ENCODE peak calls at places on chromosome 15, in seven cellular contexts. U is hepatocyte, Y is GM23338, D is H9, W is GM10248, C is fibroblast of pulmonary artery, T is neural crest cell. Z is an unnamed sample.

GRCh38 chr15:35061171-35062163 is 23.6 kb downstream of the NANOGP8 start:
- DNase-seq in W (no peak), T (no peak), Y (peak; percentile 52), U (no peak), C (no peak), D (peak; percentile 78), Z (no peak)

GRCh38 chr15:77851696-77852095 is 219.0 kb upstream of the LINGO1 start:
- DNase-seq in Y (no peak), C (no peak), T (no peak), D (peak; percentile 19), W (no peak), U (peak; percentile 62), Z (no peak)

GRCh38 chr15:95799286-95800187 is 531.0 kb upstream of the NR2F2 start:
- DNase-seq in C (peak; percentile 85), T (no peak), U (peak; percentile 24), D (no peak), Y (no peak), W (no peak), Z (no peak)

GRCh38 chr15:100193277-100193860 is 148.4 kb downstream of the ADAMTS17 start:
- DNase-seq in D (no peak), T (no peak), Y (no peak), W (no peak), U (no peak), C (no peak), Z (no peak)

GRCh38 chr15:70802629-70803028 is 39.3 kb upstream of the UACA start:
- DNase-seq in Y (no peak), W (no peak), U (no peak), C (peak; percentile 62), D (no peak), T (no peak), Z (no peak)

GRCh38 chr15:56758770-56759449 is 25.6 kb upstream of the ZNF280D start:
- DNase-seq in C (peak; percentile 75), Y (no peak), T (no peak), W (no peak), U (no peak), D (no peak), Z (no peak)

GRCh38 chr15:66224946-66225345 is 28.6 kb downstream of the MEGF11 start:
- DNase-seq in D (no peak), C (no peak), W (no peak), Y (no peak), T (no peak), U (no peak), Z (no peak)

GRCh38 chr15:56243117-56243773 is 434 bp downstream of the RFX7 start:
- DNase-seq in U (peak; percentile 60), T (peak; percentile 40), C (peak; percentile 39), D (peak; percentile 71), Y (peak; percentile 76), W (peak; percentile 37), Z (peak; percentile 77)

GRCh38 chr15:28098766-28099554 is at the start of gene OCA2:
- DNase-seq in D (peak; percentile 83), C (peak; percentile 25), W (no peak), T (peak; percentile 68), U (peak; percentile 92), Y (peak; percentile 92), Z (no peak)

GRCh38 chr15:47820047-47820779 is 102.9 kb downstream of the SEMA6D start:
- DNase-seq in C (peak; percentile 78), D (no peak), T (no peak), Y (no peak), U (no peak), W (no peak), Z (no peak)

GRCh38 chr15:70195808-70196304 is 98.1 kb upstream of the TLE3 start:
- DNase-seq in Y (no peak), C (peak; percentile 95), D (no peak), W (no peak), T (no peak), U (peak; percentile 74), Z (no peak)

GRCh38 chr15:101053261-101053660 is 134.1 kb downstream of the LRRK1 start:
- DNase-seq in D (no peak), Y (no peak), C (no peak), U (peak; percentile 1), T (no peak), W (no peak), Z (no peak)

GRCh38 chr15:47614341-47614740 is 103.0 kb upstream of the SEMA6D start:
- DNase-seq in U (no peak), Y (no peak), W (no peak), C (no peak), T (no peak), D (no peak), Z (no peak)

GRCh38 chr15:23457890-23458289 is 10.8 kb upstream of the GOLGA6L2 start:
- DNase-seq in W (no peak), Y (no peak), D (no peak), T (no peak), U (no peak), C (no peak), Z (no peak)

GRCh38 chr15:45573961-45574629 is 13.1 kb upstream of the BLOC1S6 start:
- DNase-seq in Y (peak; percentile 70), W (no peak), T (peak; percentile 69), C (peak; percentile 10), U (peak; percentile 54), D (peak; percentile 91), Z (peak; percentile 55)

GRCh38 chr15:62606376-62607164 is 436.0 kb upstream of the TPM1 start:
- DNase-seq in W (no peak), D (no peak), T (no peak), U (no peak), Y (no peak), C (peak; percentile 94), Z (no peak)

GRCh38 chr15:65028921-65029735 is at the start of gene MTFMT:
- DNase-seq in U (peak; percentile 95), C (peak; percentile 78), Y (peak; percentile 92), W (peak; percentile 99), D (peak; percentile 89), T (peak; percentile 89), Z (peak; percentile 88)
- TF ChIP-seq CTCF in U (no peak), C (no peak), Y (no peak), W (no peak), D (no peak), T (peak; percentile 28), Z (no peak)

DNA sequence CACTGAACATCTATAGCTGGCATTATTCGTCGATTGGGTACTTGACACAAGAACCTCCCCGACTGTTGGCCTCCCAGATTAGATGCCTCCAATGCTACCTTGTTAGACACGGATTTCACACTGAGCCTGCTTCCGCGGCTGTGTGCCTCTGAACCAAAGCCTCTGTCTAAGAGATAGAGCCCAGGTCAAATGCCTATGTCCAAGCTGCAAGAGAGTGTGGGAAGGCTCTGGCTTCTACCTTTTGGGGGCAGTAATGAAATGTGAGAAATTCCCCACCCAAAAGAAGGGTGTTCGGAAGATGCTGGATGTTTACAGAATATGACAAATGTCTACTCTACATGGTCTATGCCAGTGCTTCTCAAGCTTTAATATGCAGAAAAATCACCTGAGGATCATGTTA is 2.0 kb upstream of the RPUSD2 start:
- DNase-seq in U (peak; percentile 19), T (no peak), W (no peak), D (peak; percentile 49), C (peak; percentile 24), Y (peak; percentile 68), Z (peak; percentile 71)
- TF ChIP-seq CTCF in U (no peak), T (peak; percentile 24), W (peak; percentile 62), D (peak; percentile 63), C (peak; percentile 37), Y (peak; percentile 69), Z (peak; percentile 84)

GRCh38 chr15:48913141-48913540 is 35.2 kb downstream of the EID1 start:
- DNase-seq in C (no peak), U (peak; percentile 27), W (no peak), D (no peak), T (no peak), Y (no peak), Z (no peak)

DNA sequence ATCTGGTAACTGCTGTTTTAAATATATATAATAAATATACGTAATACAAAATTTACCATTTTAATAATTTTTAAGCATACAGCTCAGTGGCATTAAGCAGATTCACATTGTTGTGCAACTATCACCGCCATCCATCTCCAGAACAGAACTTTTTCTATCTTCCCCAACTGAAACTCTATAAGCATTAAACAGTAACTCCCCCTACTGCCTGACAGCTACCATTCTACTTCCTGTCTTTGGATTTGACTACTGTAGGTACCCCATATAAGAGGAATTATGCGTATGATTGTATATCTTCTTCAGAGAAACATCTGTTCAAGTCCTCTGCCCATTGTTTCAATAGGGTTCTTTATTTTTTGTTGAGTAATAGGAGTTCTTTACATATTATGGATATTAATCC is 36.8 kb downstream of the EID1 start:
- DNase-seq in W (no peak), Y (no peak), D (no peak), T (no peak), C (no peak), U (no peak), Z (no peak)
- TF ChIP-seq CTCF in W (no peak), Y (peak; percentile 30), D (peak; percentile 29), T (no peak), C (no peak), U (no peak), Z (peak; percentile 34)

GRCh38 chr15:51782357-51782896 is 31.0 kb downstream of the TMOD2 start:
- DNase-seq in Y (peak; percentile 76), C (peak; percentile 31), T (no peak), D (no peak), W (no peak), U (peak; percentile 15), Z (peak; percentile 25)
- TF ChIP-seq CTCF in Y (peak; percentile 91), C (peak; percentile 41), T (peak; percentile 61), D (peak; percentile 86), W (no peak), U (peak; percentile 21), Z (peak; percentile 75)

DNA sequence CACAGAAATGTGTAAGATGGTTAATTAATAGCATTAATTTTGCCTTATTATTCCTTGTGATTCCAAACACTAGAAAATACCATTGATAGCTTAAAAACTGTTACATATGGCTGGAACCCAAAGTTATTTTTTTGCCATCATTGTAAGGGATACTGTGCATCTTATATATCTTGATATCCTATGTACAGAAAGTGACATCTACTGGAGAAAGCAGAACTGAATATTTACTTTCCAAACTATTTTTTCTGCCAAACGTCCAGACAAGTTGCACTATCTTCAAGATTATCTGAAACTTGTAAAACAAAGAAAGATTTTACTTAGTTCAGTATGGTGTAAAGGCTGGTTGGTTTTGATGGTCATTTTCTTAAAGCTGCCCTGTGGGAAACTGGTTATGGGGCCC is 33.3 kb upstream of the MEIS2 start:
- DNase-seq in C (peak; percentile 70), W (no peak), U (no peak), D (no peak), T (no peak), Y (no peak), Z (peak; percentile 9)
- TF ChIP-seq CTCF in C (peak; percentile 48), W (no peak), U (peak; percentile 53), D (no peak), T (peak; percentile 58), Y (no peak), Z (peak; percentile 71)

Z was measured in OCI-LY7.